ENCODE peak calls at places on chromosomes 2 and 18, in five cellular contexts. Q is transverse colon, K is stomach, S is HepG2, O is sigmoid colon. B is an unnamed sample.
A peak's percentile ranks its signal among the peaks of the same experiment; 100 is the strongest.

GRCh38 chr18:46338761-46339160 is 234.6 kb downstream of the HAUS1 start:
- DNase-seq in Q (no peak), O (peak; percentile 51), S (no peak), K (no peak), B (no peak)

GRCh38 chr2:235634435-235635152 is 140.8 kb downstream of the AGAP1 start:
- DNase-seq in S (no peak), O (no peak), Q (no peak), K (no peak), B (no peak)

GRCh38 chr18:46754188-46754587 is 2.7 kb downstream of the ST8SIA5 start:
- DNase-seq in O (no peak), K (no peak), S (no peak), Q (no peak), B (no peak)

GRCh38 chr18:63848159-63848558 is 39.3 kb upstream of the SERPINB2 start:
- DNase-seq in K (no peak), O (no peak), Q (no peak), S (peak; percentile 39), B (no peak)

GRCh38 chr2:77552956-77553355 is 30.8 kb upstream of the LRRTM4 start:
- DNase-seq in S (no peak), O (no peak), Q (no peak), K (no peak), B (no peak)

GRCh38 chr2:30382995-30383394 is 64.1 kb upstream of the LCLAT1 start:
- DNase-seq in K (no peak), S (no peak), O (no peak), Q (no peak), B (no peak)

GRCh38 chr18:11034816-11035215 is 114.6 kb downstream of the PIEZO2 start:
- DNase-seq in Q (no peak), O (no peak), S (peak; percentile 27), K (no peak), B (no peak)

GRCh38 chr2:62870966-62871365 is 165.5 kb downstream of the EHBP1 start:
- DNase-seq in O (no peak), Q (no peak), K (no peak), S (no peak), B (no peak)

GRCh38 chr18:36828157-36828629 is 609 bp downstream of the TPGS2 start:
- DNase-seq in S (peak; percentile 16), Q (peak; percentile 34), K (no peak), O (peak; percentile 63), B (no peak)

GRCh38 chr2:11104794-11105660 is 50.2 kb upstream of the SLC66A3 start:
- DNase-seq in K (no peak), S (no peak), Q (no peak), O (no peak), B (no peak)

GRCh38 chr2:104033399-104033798 is 820.5 kb upstream of the POU3F3 start:
- DNase-seq in O (no peak), Q (no peak), S (no peak), K (no peak), B (no peak)

GRCh38 chr2:75565523-75566449 is 5.0 kb upstream of the EVA1A start:
- DNase-seq in K (no peak), O (no peak), S (peak; percentile 80), Q (no peak), B (no peak)

GRCh38 chr18:62081248-62081647 is 105.6 kb downstream of the PIGN start:
- DNase-seq in Q (no peak), S (no peak), O (no peak), K (no peak), B (no peak)

GRCh38 chr18:46152436-46152807 is 48.2 kb downstream of the HAUS1 start:
- DNase-seq in S (no peak), Q (no peak), O (no peak), K (no peak), B (no peak)

GRCh38 chr2:137380610-137381009 is 583.7 kb upstream of the HNMT start:
- DNase-seq in S (no peak), K (no peak), O (no peak), Q (no peak), B (no peak)

GRCh38 chr2:70574618-70575017 is 21.0 kb upstream of the TGFA start:
- DNase-seq in K (no peak), S (no peak), O (no peak), Q (no peak), B (no peak)

GRCh38 chr2:8892149-8892548 is 54.7 kb upstream of the KIDINS220 start:
- DNase-seq in S (no peak), K (no peak), Q (no peak), O (no peak), B (no peak)

GRCh38 chr2:96594282-96594681 is 43.8 kb downstream of the KANSL3 start:
- DNase-seq in O (no peak), S (no peak), Q (no peak), K (no peak), B (no peak)

GRCh38 chr2:46258937-46259781 is 38.0 kb upstream of the EPAS1 start:
- DNase-seq in O (no peak), K (no peak), S (no peak), Q (no peak), B (no peak)

GRCh38 chr2:163737563-163737962 is 1.8 kb upstream of the FIGN start:
- DNase-seq in S (no peak), O (no peak), Q (no peak), K (no peak), B (no peak)

GRCh38 chr2:192194866-192195547 is at the start of gene TMEFF2:
- DNase-seq in S (peak; percentile 10), Q (peak; percentile 16), O (peak; percentile 74), K (peak; percentile 29), B (peak; percentile 21)

DNA sequence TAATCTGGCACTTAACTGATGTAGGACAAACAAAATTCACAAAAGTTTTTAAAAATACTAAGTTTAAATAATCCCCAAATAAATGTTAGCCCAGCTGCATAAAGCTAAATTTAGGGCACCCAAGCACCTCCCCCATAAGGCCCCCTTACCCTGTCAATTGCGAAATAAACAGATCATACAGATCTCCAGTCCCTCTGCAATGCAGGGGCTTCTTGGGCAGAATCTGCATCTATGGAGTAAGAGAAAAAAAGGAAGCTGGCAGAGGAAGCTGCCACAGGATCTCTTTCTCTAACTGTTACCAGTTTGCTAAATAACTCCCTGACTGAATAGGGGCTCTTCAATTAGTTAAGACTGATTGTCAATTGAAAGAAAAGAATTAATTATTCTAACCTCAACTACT is 117.7 kb downstream of the MEMO1 start:
- DNase-seq in K (no peak), Q (no peak), O (no peak), S (no peak), B (no peak)
- TF ChIP-seq EP300 in K (no peak), Q (no peak), O (no peak), S (no peak), B (no peak)

GRCh38 chr2:73104933-73105332 is 7.8 kb downstream of the RAB11FIP5 start:
- DNase-seq in O (no peak), S (no peak), Q (no peak), K (no peak), B (no peak)
- H3K4me1 ChIP-seq in O (peaks cover 49% of the 10 kb centered on the region), S (peaks cover 34% of the 10 kb centered on the region), Q (peaks cover 10% of the 10 kb centered on the region), K (peaks cover 24% of the 10 kb centered on the region), B (no peaks in the 10 kb centered on the region)

GRCh38 chr2:172298009-172298408 is 129.4 kb upstream of the ITGA6 start:
- DNase-seq in O (no peak), S (no peak), K (no peak), Q (no peak), B (no peak)
- TF ChIP-seq EP300 in O (no peak), S (no peak), K (no peak), Q (no peak), B (no peak)

DNA sequence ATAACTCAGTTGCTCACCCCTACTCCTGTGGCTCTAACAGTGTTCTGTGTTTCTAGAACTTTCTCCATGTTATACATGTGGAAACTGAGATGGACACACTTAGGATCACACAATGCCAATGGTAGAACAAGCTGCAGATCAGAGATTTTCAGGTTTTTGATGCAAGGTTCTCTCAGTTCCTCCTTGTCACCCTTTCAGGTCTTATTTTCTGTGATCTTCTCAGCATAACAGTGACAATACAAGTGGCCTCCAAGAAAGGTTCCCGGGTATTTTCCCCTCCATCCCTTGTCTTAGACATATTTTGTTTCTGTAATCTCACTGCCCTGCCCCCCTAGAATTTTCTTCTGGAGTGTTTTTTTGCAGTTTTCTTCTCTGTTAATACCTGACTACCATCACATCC is 6.2 kb upstream of the MGAT5 start:
- DNase-seq in Q (no peak), O (no peak), S (no peak), K (no peak), B (no peak)
- H3K4me1 ChIP-seq in Q (peaks cover 14% of the 10 kb centered on the region), O (peaks cover 21% of the 10 kb centered on the region), S (peaks cover 32% of the 10 kb centered on the region), K (peaks cover 16% of the 10 kb centered on the region), B (peaks cover 47% of the 10 kb centered on the region)

DNA sequence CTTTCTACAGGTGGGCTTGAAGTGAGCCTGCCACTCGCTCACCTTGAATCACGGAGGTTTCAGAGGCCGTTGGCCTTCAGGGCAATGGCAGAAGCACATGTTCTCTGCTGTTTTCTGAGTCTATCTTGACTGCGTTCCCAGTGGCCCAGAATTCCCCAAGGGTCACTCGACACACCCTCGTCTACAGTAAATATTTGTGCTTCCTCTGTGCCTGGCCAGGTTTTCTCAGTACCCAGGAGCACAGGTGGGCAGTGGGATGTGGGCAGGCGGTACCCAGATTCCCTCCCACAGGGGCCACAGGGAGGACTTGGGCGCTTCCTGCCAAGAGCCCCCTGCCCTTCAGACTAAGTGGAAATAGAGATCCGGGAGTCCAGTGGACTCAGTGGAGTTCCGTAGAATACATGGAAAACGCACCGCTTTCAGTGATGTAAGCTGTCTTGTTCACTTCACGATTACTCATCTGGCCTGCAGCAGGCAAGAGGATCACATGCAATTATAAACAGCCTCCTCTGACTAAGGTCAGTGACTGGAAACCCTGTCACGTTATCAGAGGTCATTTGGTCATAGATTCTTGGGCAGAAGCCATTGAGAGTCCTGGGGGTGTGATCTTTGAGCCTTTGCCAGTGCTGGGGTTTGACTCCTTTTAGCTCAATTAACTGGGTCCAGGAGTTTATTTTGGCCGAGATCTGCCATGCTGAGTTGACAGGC is 179.8 kb downstream of the NEDD4L start:
- DNase-seq in O (no peak), K (peak; percentile 85), S (peak; percentile 81), Q (peak; percentile 66), B (no peak)
- TF ChIP-seq EP300 in O (no peak), K (no peak), S (no peak), Q (no peak), B (peak; percentile 29)

DNA sequence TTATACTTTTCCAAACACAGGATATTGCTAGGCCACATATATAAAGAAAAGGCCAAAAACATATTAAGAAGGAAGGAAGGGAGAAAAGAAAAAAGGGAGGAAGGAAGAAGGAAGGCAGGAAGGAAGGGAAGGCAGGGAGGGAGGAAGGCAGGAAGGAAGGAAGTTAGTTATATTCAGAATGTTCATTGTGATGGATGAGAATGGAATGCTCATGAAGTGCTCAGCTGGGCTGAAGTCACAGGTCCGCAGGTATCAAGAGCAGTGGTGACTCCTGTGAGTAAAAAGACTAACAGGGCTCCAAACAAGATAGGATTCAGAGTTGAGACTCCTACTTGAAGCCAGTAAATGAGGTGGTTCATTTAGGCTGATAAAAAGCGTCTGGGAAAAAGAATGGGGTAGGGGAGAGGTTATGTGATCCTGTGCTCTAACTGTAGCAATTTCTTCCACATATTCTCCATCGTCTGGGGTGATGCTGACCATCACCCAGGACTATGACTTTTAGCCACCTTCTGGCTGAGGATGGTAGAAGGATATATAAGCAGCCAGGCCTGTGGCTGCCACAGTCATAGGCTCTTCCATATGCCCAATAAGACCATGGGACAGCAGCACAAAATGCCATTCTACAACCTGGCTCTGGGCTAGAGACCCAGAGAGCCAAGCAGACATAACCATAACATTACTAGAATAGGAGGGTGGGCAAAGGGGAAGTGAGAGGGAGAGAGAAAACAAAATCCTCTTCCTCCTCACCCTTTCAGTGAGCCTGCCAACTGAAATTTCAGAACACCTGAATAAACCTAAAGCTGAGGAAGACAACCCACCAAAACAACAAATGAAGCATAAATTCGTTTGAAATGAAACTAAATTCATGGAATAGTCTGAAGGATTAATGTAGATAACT is 173.2 kb downstream of the MYO3B start:
- DNase-seq in Q (no peak), K (no peak), S (no peak), O (no peak), B (no peak)
- H3K4me1 ChIP-seq in Q (no peaks in the 10 kb centered on the region), K (no peaks in the 10 kb centered on the region), S (no peaks in the 10 kb centered on the region), O (no peaks in the 10 kb centered on the region), B (no peaks in the 10 kb centered on the region)